ENCODE peak calls at places on chromosomes 7 and 10, in four cellular contexts. One of them, this sample, is unnamed.

GRCh38 chr7:95317546-95317945 is 6.8 kb downstream of the PON1 start:
- DNase-seq in HL-60: no peak
- DNase-seq in GM12891: no peak
- DNase-seq in K562: no peak
- DNase-seq in this sample: no peak

GRCh38 chr10:86303626-86304025 is 63.0 kb downstream of the GRID1 start:
- DNase-seq in HL-60: no peak
- DNase-seq in GM12891: no peak
- DNase-seq in K562: no peak
- DNase-seq in this sample: no peak

GRCh38 chr10:104750306-104750705 is 109.2 kb downstream of the SORCS3 start:
- DNase-seq in HL-60: no peak
- DNase-seq in GM12891: no peak
- DNase-seq in K562: no peak
- DNase-seq in this sample: no peak

GRCh38 chr7:68440870-68441269 is 1157.4 kb upstream of the AUTS2 start:
- DNase-seq in HL-60: no peak
- DNase-seq in GM12891: no peak
- DNase-seq in K562: no peak
- DNase-seq in this sample: no peak

GRCh38 chr7:127250312-127251047 is 2.3 kb downstream of the GRM8 start:
- DNase-seq in HL-60: no peak
- DNase-seq in GM12891: no peak
- DNase-seq in K562: no peak
- DNase-seq in this sample: no peak

GRCh38 chr7:99036531-99037175 is 107.3 kb downstream of the SMURF1 start:
- DNase-seq in HL-60: no peak
- DNase-seq in GM12891: no peak
- DNase-seq in K562: peak
- DNase-seq in this sample: no peak

GRCh38 chr10:60147025-60147424 is 240.7 kb upstream of the CCDC6 start:
- DNase-seq in HL-60: no peak
- DNase-seq in GM12891: no peak
- DNase-seq in K562: no peak
- DNase-seq in this sample: no peak

GRCh38 chr7:120841608-120842007 is 16.3 kb downstream of the TSPAN12 start:
- DNase-seq in HL-60: no peak
- DNase-seq in GM12891: no peak
- DNase-seq in K562: no peak
- DNase-seq in this sample: no peak

GRCh38 chr7:132030161-132030568 is 473.7 kb upstream of the PODXL start:
- DNase-seq in HL-60: no peak
- DNase-seq in GM12891: no peak
- DNase-seq in K562: no peak
- DNase-seq in this sample: no peak

GRCh38 chr10:115164220-115164619 is 71.1 kb downstream of the ATRNL1 start:
- DNase-seq in HL-60: no peak
- DNase-seq in GM12891: no peak
- DNase-seq in K562: no peak
- DNase-seq in this sample: no peak

GRCh38 chr10:31031205-31031665 is 430 bp downstream of the ZNF438 start:
- DNase-seq in HL-60: no peak
- DNase-seq in GM12891: no peak
- DNase-seq in K562: peak
- DNase-seq in this sample: peak

GRCh38 chr10:36888925-36889573 is 236.3 kb upstream of the ANKRD30A start:
- DNase-seq in HL-60: peak
- DNase-seq in GM12891: peak
- DNase-seq in K562: peak
- DNase-seq in this sample: no peak

GRCh38 chr7:37438879-37439278 is 9.8 kb downstream of the ELMO1 start:
- DNase-seq in HL-60: no peak
- DNase-seq in GM12891: no peak
- DNase-seq in K562: no peak
- DNase-seq in this sample: no peak

GRCh38 chr10:124318811-124319210 is 99.9 kb downstream of the OAT start:
- DNase-seq in HL-60: no peak
- DNase-seq in GM12891: no peak
- DNase-seq in K562: no peak
- DNase-seq in this sample: no peak
- TF ChIP-seq SPI1 in HL-60: no peak
- TF ChIP-seq SPI1 in GM12891: no peak
- TF ChIP-seq SPI1 in K562: no peak
- TF ChIP-seq SPI1 in this sample: no peak

DNA sequence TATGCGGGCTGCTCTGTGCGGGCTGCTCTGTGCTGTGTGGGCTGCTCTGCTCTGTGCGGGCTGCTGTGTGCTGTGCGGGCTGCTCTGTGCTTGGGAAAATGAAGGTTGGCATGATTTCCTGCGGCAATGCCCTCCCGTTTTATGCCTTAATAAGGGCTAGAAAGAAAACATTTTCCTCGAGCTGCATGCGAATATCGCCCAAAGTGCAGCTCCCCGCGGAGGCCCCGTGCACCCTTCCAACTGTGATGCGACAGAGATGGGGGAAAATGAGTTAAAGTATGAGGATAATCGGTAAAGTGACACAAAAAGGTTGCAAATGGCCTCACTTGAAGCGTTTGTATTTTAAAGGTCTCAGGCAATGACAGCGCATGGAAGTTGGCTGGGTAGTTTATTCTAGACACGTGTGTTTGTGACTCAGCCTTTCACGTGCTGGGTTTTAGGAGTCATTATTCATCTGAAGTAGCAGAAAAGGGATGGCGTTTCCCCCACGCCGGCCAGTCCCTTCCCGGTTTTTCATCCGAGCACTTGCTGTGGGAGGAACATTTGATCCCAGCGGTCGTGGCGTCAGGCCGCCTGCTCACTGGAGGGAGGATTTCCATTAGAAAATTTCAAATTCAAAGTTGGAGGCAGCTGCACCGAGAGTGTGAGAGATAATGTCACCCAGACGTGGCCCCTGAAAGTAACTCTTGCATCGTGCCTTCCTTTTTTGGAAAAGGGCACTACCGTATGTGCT is 220.7 kb downstream of the ADARB2 start:
- DNase-seq in HL-60: no peak
- DNase-seq in GM12891: no peak
- DNase-seq in K562: no peak
- DNase-seq in this sample: no peak
- TF ChIP-seq SPI1 in HL-60: no peak
- TF ChIP-seq SPI1 in GM12891: no peak
- TF ChIP-seq SPI1 in K562: no peak
- TF ChIP-seq SPI1 in this sample: no peak

GRCh38 chr7:76427635-76428034 is 2.9 kb downstream of the ZP3 start:
- DNase-seq in HL-60: no peak
- DNase-seq in GM12891: no peak
- DNase-seq in K562: no peak
- DNase-seq in this sample: no peak

GRCh38 chr7:76430211-76430610 is 5.5 kb downstream of the ZP3 start:
- DNase-seq in HL-60: no peak
- DNase-seq in GM12891: no peak
- DNase-seq in K562: no peak
- DNase-seq in this sample: no peak

GRCh38 chr7:76428149-76428823 is 3.5 kb downstream of the ZP3 start:
- DNase-seq in HL-60: no peak
- DNase-seq in GM12891: no peak
- DNase-seq in K562: no peak
- DNase-seq in this sample: no peak

GRCh38 chr7:76430836-76431235 is 6.1 kb downstream of the ZP3 start:
- DNase-seq in HL-60: no peak
- DNase-seq in GM12891: no peak
- DNase-seq in K562: no peak
- DNase-seq in this sample: no peak

DNA sequence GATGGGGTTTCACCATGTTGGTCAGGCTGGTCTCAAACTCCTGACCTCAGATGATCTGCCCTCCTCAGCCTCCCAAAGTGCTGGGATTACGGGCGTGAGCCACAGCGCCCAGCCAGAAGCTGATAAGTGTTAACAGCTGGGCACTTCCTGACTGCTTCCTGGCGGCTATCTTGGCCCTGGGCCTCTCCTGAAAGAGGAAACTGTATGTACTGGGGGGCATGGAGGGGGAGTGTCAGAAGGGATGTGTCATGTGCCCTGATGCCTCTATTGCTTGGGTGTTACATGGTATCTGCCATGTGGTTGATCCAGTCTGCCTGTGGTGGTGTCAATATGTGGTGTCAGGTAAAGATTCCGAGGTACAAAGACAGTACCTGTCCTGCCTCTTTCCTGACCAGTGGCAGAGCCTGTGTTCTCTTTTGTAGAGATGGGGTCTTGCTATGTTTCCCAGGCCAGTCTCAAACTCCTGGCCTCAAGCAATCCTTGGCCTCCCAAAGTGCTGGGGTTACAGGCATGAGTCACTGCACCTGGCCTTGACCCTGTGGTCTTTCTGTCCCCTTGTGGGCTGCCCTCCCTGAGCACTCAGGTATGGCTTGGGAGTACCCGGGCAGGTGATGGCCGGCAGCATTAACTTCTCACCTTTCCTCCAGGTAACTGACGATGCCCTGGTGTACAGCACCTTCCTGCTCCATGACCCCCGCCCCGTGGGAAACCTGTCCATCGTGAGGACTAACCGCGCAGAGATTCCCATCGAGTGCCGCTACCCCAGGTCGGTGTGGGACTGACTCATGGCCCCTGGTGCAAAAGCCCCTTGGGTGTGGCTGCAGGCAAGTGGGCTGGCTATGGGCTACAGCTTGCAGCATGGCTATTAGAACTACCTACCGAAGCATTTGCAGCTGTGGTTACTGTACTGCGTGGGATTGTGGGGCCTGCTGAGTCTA is 4.4 kb downstream of the ZP3 start:
- DNase-seq in HL-60: peak
- DNase-seq in GM12891: no peak
- DNase-seq in K562: no peak
- DNase-seq in this sample: no peak
- TF ChIP-seq SPI1 in HL-60: peak
- TF ChIP-seq SPI1 in GM12891: no peak
- TF ChIP-seq SPI1 in K562: peak
- TF ChIP-seq SPI1 in this sample: no peak

GRCh38 chr10:28869606-28870201 is 192.4 kb downstream of the BAMBI start:
- DNase-seq in HL-60: no peak
- DNase-seq in GM12891: no peak
- DNase-seq in K562: no peak
- DNase-seq in this sample: no peak
- TF ChIP-seq SPI1 in HL-60: no peak
- TF ChIP-seq SPI1 in GM12891: no peak
- TF ChIP-seq SPI1 in K562: no peak
- TF ChIP-seq SPI1 in this sample: no peak

GRCh38 chr10:74898201-74898976 is 72.0 kb downstream of the KAT6B start:
- DNase-seq in HL-60: no peak
- DNase-seq in GM12891: no peak
- DNase-seq in K562: no peak
- DNase-seq in this sample: peak

GRCh38 chr10:74901240-74901827 is 74.9 kb downstream of the KAT6B start:
- DNase-seq in HL-60: no peak
- DNase-seq in GM12891: no peak
- DNase-seq in K562: no peak
- DNase-seq in this sample: no peak

GRCh38 chr10:74900297-74900696 is 73.9 kb downstream of the KAT6B start:
- DNase-seq in HL-60: no peak
- DNase-seq in GM12891: no peak
- DNase-seq in K562: no peak
- DNase-seq in this sample: peak

GRCh38 chr10:74892874-74893273 is 66.5 kb downstream of the KAT6B start:
- DNase-seq in HL-60: no peak
- DNase-seq in GM12891: no peak
- DNase-seq in K562: no peak
- DNase-seq in this sample: no peak

GRCh38 chr10:74896788-74897527 is 70.6 kb downstream of the KAT6B start:
- DNase-seq in HL-60: no peak
- DNase-seq in GM12891: no peak
- DNase-seq in K562: no peak
- DNase-seq in this sample: no peak
- TF ChIP-seq SPI1 in HL-60: no peak
- TF ChIP-seq SPI1 in GM12891: no peak
- TF ChIP-seq SPI1 in K562: no peak
- TF ChIP-seq SPI1 in this sample: no peak

GRCh38 chr10:50637003-50637579 is 13.3 kb upstream of the SGMS1 start:
- DNase-seq in HL-60: no peak
- DNase-seq in GM12891: no peak
- DNase-seq in K562: no peak
- DNase-seq in this sample: no peak
- TF ChIP-seq SPI1 in HL-60: no peak
- TF ChIP-seq SPI1 in GM12891: no peak
- TF ChIP-seq SPI1 in K562: no peak
- TF ChIP-seq SPI1 in this sample: no peak

GRCh38 chr10:34710391-34710751 is 104.7 kb downstream of the PARD3 start:
- DNase-seq in HL-60: no peak
- DNase-seq in GM12891: no peak
- DNase-seq in K562: no peak
- DNase-seq in this sample: no peak
- TF ChIP-seq SPI1 in HL-60: no peak
- TF ChIP-seq SPI1 in GM12891: no peak
- TF ChIP-seq SPI1 in K562: no peak
- TF ChIP-seq SPI1 in this sample: no peak

DNA sequence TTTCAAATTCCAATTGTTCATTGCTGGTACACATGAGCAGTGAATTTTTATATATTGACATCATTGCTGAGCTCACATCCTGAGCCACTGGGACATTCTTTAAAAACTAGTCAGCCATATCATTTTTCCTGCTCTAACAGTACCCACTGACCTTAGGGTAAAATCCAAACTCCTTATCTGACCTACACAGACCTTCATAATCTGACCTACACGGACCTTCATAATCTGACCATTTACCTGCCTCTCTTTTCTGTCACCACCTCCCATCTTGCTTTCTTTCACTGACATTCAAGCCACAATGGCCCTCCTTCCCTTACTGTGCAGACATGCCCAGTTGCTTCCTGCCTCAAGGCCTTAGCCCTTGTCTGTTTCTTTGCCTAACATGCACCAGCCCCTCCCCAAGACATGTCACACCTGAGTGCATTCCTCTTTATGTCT is 16.1 kb upstream of the CUZD1 start:
- DNase-seq in HL-60: no peak
- DNase-seq in GM12891: no peak
- DNase-seq in K562: no peak
- DNase-seq in this sample: no peak
- TF ChIP-seq SPI1 in HL-60: no peak
- TF ChIP-seq SPI1 in GM12891: no peak
- TF ChIP-seq SPI1 in K562: no peak
- TF ChIP-seq SPI1 in this sample: no peak

GRCh38 chr10:78972160-78972946 is 96.4 kb upstream of the ZMIZ1 start:
- DNase-seq in HL-60: no peak
- DNase-seq in GM12891: no peak
- DNase-seq in K562: peak
- DNase-seq in this sample: no peak
- TF ChIP-seq SPI1 in HL-60: no peak
- TF ChIP-seq SPI1 in GM12891: no peak
- TF ChIP-seq SPI1 in K562: no peak
- TF ChIP-seq SPI1 in this sample: no peak